ENCODE peak calls at places on chromosome 11, in four cellular contexts. J, S, A and D are unnamed samples.

GRCh38 chr11:26442131-26442530 is 110.2 kb downstream of the ANO3 start:
- DNase-seq in J (peak; percentile 84), S (no peak), A (no peak), D (no peak)

GRCh38 chr11:313304-313786 is 495 bp upstream of the IFITM1 start:
- DNase-seq in J (no peak), S (no peak), A (no peak), D (no peak)

GRCh38 chr11:96333076-96333744 is 9.8 kb downstream of the MAML2 start:
- DNase-seq in J (no peak), S (no peak), A (no peak), D (no peak)

GRCh38 chr11:75262436-75262835 is 21.9 kb downstream of the TPBGL start:
- DNase-seq in J (no peak), S (no peak), A (no peak), D (no peak)

GRCh38 chr11:96397863-96398262 is 8.1 kb downstream of the JRKL start:
- DNase-seq in J (no peak), S (no peak), A (no peak), D (no peak)

GRCh38 chr11:66579017-66579606 is 10.7 kb upstream of the CTSF start:
- DNase-seq in J (peak; percentile 65), S (peak; percentile 25), A (peak; percentile 31), D (no peak)

GRCh38 chr11:98964146-98964545 is 56.6 kb upstream of the CNTN5 start:
- DNase-seq in J (no peak), S (no peak), A (no peak), D (peak; percentile 54)

GRCh38 chr11:116600930-116601329 is 171.9 kb downstream of the BUD13 start:
- DNase-seq in J (no peak), S (no peak), A (no peak), D (no peak)

GRCh38 chr11:116217006-116217405 is 555.8 kb downstream of the BUD13 start:
- DNase-seq in J (peak; percentile 31), S (no peak), A (peak; percentile 27), D (no peak)